ENCODE peak calls at places on chromosomes 1 and 21, in four cellular contexts. C, H, F and P are unnamed samples.
A peak's percentile ranks its signal among the peaks of the same experiment; 100 is the strongest.

GRCh38 chr1:94953107-94953506 is 26.2 kb upstream of the CNN3 start:
- DNase-seq in C (no peak), H (no peak), F (no peak), P (no peak)

GRCh38 chr1:214551436-214552173 is at the start of gene PTPN14:
- DNase-seq in C (peak; percentile 99), H (peak; percentile 97), F (peak; percentile 68), P (no peak)

GRCh38 chr1:201366696-201367095 is 10.8 kb downstream of the TNNT2 start:
- DNase-seq in C (no peak), H (no peak), F (no peak), P (no peak)

GRCh38 chr1:248740876-248741275 is 14.7 kb downstream of the LYPD8 start:
- DNase-seq in C (no peak), H (no peak), F (no peak), P (no peak)

GRCh38 chr1:104100079-104100478 is 350.4 kb downstream of the AMY1C start:
- DNase-seq in C (peak; percentile 0), H (no peak), F (no peak), P (no peak)

GRCh38 chr1:234231061-234231892 is 142.0 kb upstream of the COA6 start:
- DNase-seq in C (no peak), H (no peak), F (no peak), P (no peak)

GRCh38 chr1:184492543-184492942 is 105.7 kb downstream of the C1orf21 start:
- DNase-seq in C (peak; percentile 16), H (no peak), F (no peak), P (no peak)

GRCh38 chr21:42581676-42582371 is 68.2 kb downstream of the SLC37A1 start:
- DNase-seq in C (no peak), H (no peak), F (no peak), P (no peak)

GRCh38 chr1:98119793-98120192 is 199.0 kb upstream of the DPYD start:
- DNase-seq in C (peak; percentile 16), H (peak; percentile 32), F (no peak), P (no peak)